ENCODE peak calls at places on chromosomes 2 and 18, in nine cellular contexts. One of them, this sample, is unnamed.

GRCh38 chr2:68737717-68738116 is 3.1 kb downstream of the ARHGAP25 start:
- DNase-seq in nephron progenitor cell: no peak
- DNase-seq in CD4-positive, CD25-positive, alpha-beta regulatory T cell: no peak
- DNase-seq in mammary epithelial cell: no peak
- DNase-seq in GM12864: peak; percentile 49
- DNase-seq in COR-L47: no peak
- DNase-seq in astrocyte of the hippocampus: no peak
- DNase-seq in WERI-Rb-1: no peak
- DNase-seq in EL: no peak
- DNase-seq in this sample: peak; percentile 69

GRCh38 chr2:166410828-166411472 is 35.2 kb upstream of the SCN9A start:
- DNase-seq in nephron progenitor cell: no peak
- DNase-seq in CD4-positive, CD25-positive, alpha-beta regulatory T cell: no peak
- DNase-seq in mammary epithelial cell: peak; percentile 84
- DNase-seq in GM12864: no peak
- DNase-seq in COR-L47: no peak
- DNase-seq in astrocyte of the hippocampus: peak; percentile 52
- DNase-seq in WERI-Rb-1: no peak
- DNase-seq in EL: peak; percentile 91
- DNase-seq in this sample: no peak

GRCh38 chr2:191598296-191598695 is 79.6 kb upstream of the NABP1 start:
- DNase-seq in nephron progenitor cell: no peak
- DNase-seq in CD4-positive, CD25-positive, alpha-beta regulatory T cell: no peak
- DNase-seq in mammary epithelial cell: no peak
- DNase-seq in GM12864: no peak
- DNase-seq in COR-L47: no peak
- DNase-seq in astrocyte of the hippocampus: no peak
- DNase-seq in WERI-Rb-1: no peak
- DNase-seq in EL: no peak
- DNase-seq in this sample: no peak

GRCh38 chr2:39118786-39119499 is 1.9 kb downstream of the SOS1 start:
- DNase-seq in nephron progenitor cell: no peak
- DNase-seq in CD4-positive, CD25-positive, alpha-beta regulatory T cell: no peak
- DNase-seq in mammary epithelial cell: peak; percentile 19
- DNase-seq in GM12864: no peak
- DNase-seq in COR-L47: no peak
- DNase-seq in astrocyte of the hippocampus: peak; percentile 32
- DNase-seq in WERI-Rb-1: no peak
- DNase-seq in EL: no peak
- DNase-seq in this sample: no peak

GRCh38 chr18:65380986-65381385 is 369.8 kb upstream of the CDH7 start:
- DNase-seq in nephron progenitor cell: no peak
- DNase-seq in CD4-positive, CD25-positive, alpha-beta regulatory T cell: no peak
- DNase-seq in mammary epithelial cell: no peak
- DNase-seq in GM12864: no peak
- DNase-seq in COR-L47: no peak
- DNase-seq in astrocyte of the hippocampus: no peak
- DNase-seq in WERI-Rb-1: no peak
- DNase-seq in EL: no peak
- DNase-seq in this sample: no peak

GRCh38 chr2:52862801-52863200 is 904.8 kb upstream of the CHAC2 start:
- DNase-seq in nephron progenitor cell: no peak
- DNase-seq in CD4-positive, CD25-positive, alpha-beta regulatory T cell: no peak
- DNase-seq in mammary epithelial cell: peak; percentile 92
- DNase-seq in GM12864: no peak
- DNase-seq in COR-L47: no peak
- DNase-seq in astrocyte of the hippocampus: no peak
- DNase-seq in WERI-Rb-1: no peak
- DNase-seq in EL: peak; percentile 63
- DNase-seq in this sample: no peak

GRCh38 chr2:206250041-206250897 is 24.2 kb upstream of the ZDBF2 start:
- DNase-seq in nephron progenitor cell: no peak
- DNase-seq in CD4-positive, CD25-positive, alpha-beta regulatory T cell: no peak
- DNase-seq in mammary epithelial cell: no peak
- DNase-seq in GM12864: no peak
- DNase-seq in COR-L47: no peak
- DNase-seq in astrocyte of the hippocampus: peak; percentile 21
- DNase-seq in WERI-Rb-1: no peak
- DNase-seq in EL: peak; percentile 27
- DNase-seq in this sample: peak; percentile 14

GRCh38 chr2:26709323-26710110 is 17.0 kb downstream of the KCNK3 start:
- DNase-seq in nephron progenitor cell: peak; percentile 66
- DNase-seq in CD4-positive, CD25-positive, alpha-beta regulatory T cell: no peak
- DNase-seq in mammary epithelial cell: no peak
- DNase-seq in GM12864: no peak
- DNase-seq in COR-L47: no peak
- DNase-seq in astrocyte of the hippocampus: no peak
- DNase-seq in WERI-Rb-1: no peak
- DNase-seq in EL: no peak
- DNase-seq in this sample: no peak

GRCh38 chr2:64525323-64525625 is 1.1 kb downstream of the AFTPH start:
- DNase-seq in nephron progenitor cell: no peak
- DNase-seq in CD4-positive, CD25-positive, alpha-beta regulatory T cell: peak; percentile 13
- DNase-seq in mammary epithelial cell: peak; percentile 38
- DNase-seq in GM12864: no peak
- DNase-seq in COR-L47: no peak
- DNase-seq in astrocyte of the hippocampus: peak; percentile 58
- DNase-seq in WERI-Rb-1: no peak
- DNase-seq in EL: peak; percentile 18
- DNase-seq in this sample: peak; percentile 49

GRCh38 chr2:217833439-217833838 is 169.4 kb downstream of the TNS1 start:
- DNase-seq in nephron progenitor cell: no peak
- DNase-seq in CD4-positive, CD25-positive, alpha-beta regulatory T cell: no peak
- DNase-seq in mammary epithelial cell: no peak
- DNase-seq in GM12864: no peak
- DNase-seq in COR-L47: no peak
- DNase-seq in astrocyte of the hippocampus: no peak
- DNase-seq in WERI-Rb-1: no peak
- DNase-seq in EL: no peak
- DNase-seq in this sample: no peak

GRCh38 chr2:169480079-169480465 is 778 bp downstream of the BBS5 start:
- DNase-seq in nephron progenitor cell: no peak
- DNase-seq in CD4-positive, CD25-positive, alpha-beta regulatory T cell: no peak
- DNase-seq in mammary epithelial cell: no peak
- DNase-seq in GM12864: no peak
- DNase-seq in COR-L47: no peak
- DNase-seq in astrocyte of the hippocampus: no peak
- DNase-seq in WERI-Rb-1: no peak
- DNase-seq in EL: peak; percentile 29
- DNase-seq in this sample: no peak

GRCh38 chr2:383888-384287 is 96.0 kb upstream of the ALKAL2 start:
- DNase-seq in nephron progenitor cell: no peak
- DNase-seq in CD4-positive, CD25-positive, alpha-beta regulatory T cell: no peak
- DNase-seq in mammary epithelial cell: no peak
- DNase-seq in GM12864: no peak
- DNase-seq in COR-L47: no peak
- DNase-seq in astrocyte of the hippocampus: no peak
- DNase-seq in WERI-Rb-1: no peak
- DNase-seq in EL: no peak
- DNase-seq in this sample: no peak

GRCh38 chr18:70289351-70290330 is 796 bp downstream of the SOCS6 start:
- DNase-seq in nephron progenitor cell: peak; percentile 69
- DNase-seq in CD4-positive, CD25-positive, alpha-beta regulatory T cell: no peak
- DNase-seq in mammary epithelial cell: peak; percentile 41
- DNase-seq in GM12864: no peak
- DNase-seq in COR-L47: peak; percentile 21
- DNase-seq in astrocyte of the hippocampus: peak; percentile 77
- DNase-seq in WERI-Rb-1: no peak
- DNase-seq in EL: peak; percentile 44
- DNase-seq in this sample: peak; percentile 8

GRCh38 chr2:158967114-158967730 is 1.2 kb upstream of the TANC1 start:
- DNase-seq in nephron progenitor cell: peak; percentile 49
- DNase-seq in CD4-positive, CD25-positive, alpha-beta regulatory T cell: no peak
- DNase-seq in mammary epithelial cell: no peak
- DNase-seq in GM12864: no peak
- DNase-seq in COR-L47: no peak
- DNase-seq in astrocyte of the hippocampus: no peak
- DNase-seq in WERI-Rb-1: peak; percentile 64
- DNase-seq in EL: no peak
- DNase-seq in this sample: no peak

GRCh38 chr18:63154350-63155152 is 165.0 kb downstream of the BCL2 start:
- DNase-seq in nephron progenitor cell: no peak
- DNase-seq in CD4-positive, CD25-positive, alpha-beta regulatory T cell: no peak
- DNase-seq in mammary epithelial cell: no peak
- DNase-seq in GM12864: no peak
- DNase-seq in COR-L47: no peak
- DNase-seq in astrocyte of the hippocampus: no peak
- DNase-seq in WERI-Rb-1: no peak
- DNase-seq in EL: no peak
- DNase-seq in this sample: no peak

GRCh38 chr2:71939588-71940535 is 207.8 kb downstream of the CYP26B1 start:
- DNase-seq in nephron progenitor cell: no peak
- DNase-seq in CD4-positive, CD25-positive, alpha-beta regulatory T cell: no peak
- DNase-seq in mammary epithelial cell: no peak
- DNase-seq in GM12864: no peak
- DNase-seq in COR-L47: no peak
- DNase-seq in astrocyte of the hippocampus: no peak
- DNase-seq in WERI-Rb-1: peak; percentile 3
- DNase-seq in EL: no peak
- DNase-seq in this sample: no peak

GRCh38 chr2:230203110-230203676 is 16.6 kb downstream of the SP110 start:
- DNase-seq in nephron progenitor cell: no peak
- DNase-seq in CD4-positive, CD25-positive, alpha-beta regulatory T cell: no peak
- DNase-seq in mammary epithelial cell: no peak
- DNase-seq in GM12864: peak; percentile 79
- DNase-seq in COR-L47: no peak
- DNase-seq in astrocyte of the hippocampus: no peak
- DNase-seq in WERI-Rb-1: no peak
- DNase-seq in EL: no peak
- DNase-seq in this sample: no peak

GRCh38 chr2:166117491-166117890 is 10.3 kb downstream of the SCN1A start:
- DNase-seq in nephron progenitor cell: no peak
- DNase-seq in CD4-positive, CD25-positive, alpha-beta regulatory T cell: no peak
- DNase-seq in mammary epithelial cell: no peak
- DNase-seq in GM12864: no peak
- DNase-seq in COR-L47: no peak
- DNase-seq in astrocyte of the hippocampus: no peak
- DNase-seq in WERI-Rb-1: no peak
- DNase-seq in EL: peak; percentile 26
- DNase-seq in this sample: no peak

GRCh38 chr2:47075361-47076125 is 79.6 kb downstream of the STPG4 start:
- DNase-seq in nephron progenitor cell: no peak
- DNase-seq in CD4-positive, CD25-positive, alpha-beta regulatory T cell: no peak
- DNase-seq in mammary epithelial cell: no peak
- DNase-seq in GM12864: no peak
- DNase-seq in COR-L47: no peak
- DNase-seq in astrocyte of the hippocampus: no peak
- DNase-seq in WERI-Rb-1: no peak
- DNase-seq in EL: peak; percentile 43
- DNase-seq in this sample: no peak

GRCh38 chr2:207219716-207220414 is 54.1 kb upstream of the KLF7 start:
- DNase-seq in nephron progenitor cell: no peak
- DNase-seq in CD4-positive, CD25-positive, alpha-beta regulatory T cell: no peak
- DNase-seq in mammary epithelial cell: peak; percentile 60
- DNase-seq in GM12864: no peak
- DNase-seq in COR-L47: no peak
- DNase-seq in astrocyte of the hippocampus: peak; percentile 73
- DNase-seq in WERI-Rb-1: no peak
- DNase-seq in EL: peak; percentile 71
- DNase-seq in this sample: no peak

GRCh38 chr2:202632682-202633081 is 2.1 kb upstream of the FAM117B start:
- DNase-seq in nephron progenitor cell: no peak
- DNase-seq in CD4-positive, CD25-positive, alpha-beta regulatory T cell: no peak
- DNase-seq in mammary epithelial cell: no peak
- DNase-seq in GM12864: no peak
- DNase-seq in COR-L47: no peak
- DNase-seq in astrocyte of the hippocampus: peak; percentile 54
- DNase-seq in WERI-Rb-1: no peak
- DNase-seq in EL: peak; percentile 11
- DNase-seq in this sample: no peak

GRCh38 chr18:55830490-55830889 is 242.5 kb upstream of the TCF4 start:
- DNase-seq in nephron progenitor cell: no peak
- DNase-seq in CD4-positive, CD25-positive, alpha-beta regulatory T cell: no peak
- DNase-seq in mammary epithelial cell: peak; percentile 67
- DNase-seq in GM12864: no peak
- DNase-seq in COR-L47: no peak
- DNase-seq in astrocyte of the hippocampus: no peak
- DNase-seq in WERI-Rb-1: no peak
- DNase-seq in EL: peak; percentile 58
- DNase-seq in this sample: no peak

GRCh38 chr18:35756506-35757117 is 175.1 kb downstream of the GALNT1 start:
- DNase-seq in nephron progenitor cell: peak; percentile 63
- DNase-seq in CD4-positive, CD25-positive, alpha-beta regulatory T cell: peak; percentile 29
- DNase-seq in mammary epithelial cell: peak; percentile 47
- DNase-seq in GM12864: peak; percentile 16
- DNase-seq in COR-L47: peak; percentile 75
- DNase-seq in astrocyte of the hippocampus: peak; percentile 78
- DNase-seq in WERI-Rb-1: peak; percentile 48
- DNase-seq in EL: peak; percentile 57
- DNase-seq in this sample: peak; percentile 78